ENCODE peak calls at places on chromosomes 12 and 14, in seven cellular contexts. L, G, T, V, R, E and C are unnamed samples.

GRCh38 chr12:44874981-44875416 is 1.1 kb downstream of the NELL2 start:
- DNase-seq in L (peak; percentile 2), G (no peak), T (peak; percentile 23), V (peak; percentile 63), R (no peak), E (no peak), C (no peak)

GRCh38 chr12:131928080-131928764 is 854 bp upstream of the PUS1 start:
- DNase-seq in L (peak; percentile 46), G (peak; percentile 34), T (peak; percentile 10), V (no peak), R (no peak), E (no peak), C (no peak)

GRCh38 chr12:110936367-110937103 is 16.2 kb upstream of the MYL2 start:
- DNase-seq in L (no peak), G (no peak), T (no peak), V (peak; percentile 75), R (no peak), E (no peak), C (no peak)

GRCh38 chr12:93376436-93377251 is 1.1 kb upstream of the NUDT4 start:
- DNase-seq in L (peak; percentile 28), G (peak; percentile 51), T (no peak), V (peak; percentile 53), R (no peak), E (no peak), C (peak; percentile 68)

GRCh38 chr12:26712892-26713291 is 120.1 kb downstream of the ITPR2 start:
- DNase-seq in L (no peak), G (no peak), T (no peak), V (no peak), R (no peak), E (no peak), C (no peak)

GRCh38 chr12:47651368-47652254 is 54.2 kb downstream of the RPAP3 start:
- DNase-seq in L (peak; percentile 75), G (peak; percentile 46), T (peak; percentile 54), V (no peak), R (peak; percentile 59), E (peak; percentile 25), C (peak; percentile 80)

GRCh38 chr12:92739099-92739498 is 36.3 kb downstream of the PLEKHG7 start:
- DNase-seq in L (peak; percentile 33), G (no peak), T (no peak), V (no peak), R (no peak), E (no peak), C (no peak)

GRCh38 chr14:22836301-22837058 is at the start of gene MMP14:
- DNase-seq in L (no peak), G (peak; percentile 79), T (peak; percentile 71), V (peak; percentile 60), R (peak; percentile 69), E (peak; percentile 80), C (peak; percentile 86)

GRCh38 chr12:78457951-78458350 is 406.6 kb upstream of the SYT1 start:
- DNase-seq in L (no peak), G (no peak), T (no peak), V (no peak), R (no peak), E (no peak), C (no peak)

GRCh38 chr14:90624228-90624627 is 192.0 kb downstream of the TTC7B start:
- DNase-seq in L (peak; percentile 32), G (no peak), T (no peak), V (no peak), R (no peak), E (no peak), C (no peak)

GRCh38 chr12:70272510-70272909 is 29.3 kb downstream of the CNOT2 start:
- DNase-seq in L (no peak), G (no peak), T (no peak), V (no peak), R (no peak), E (no peak), C (no peak)

GRCh38 chr12:66176525-66176924 is 6.7 kb upstream of the TMBIM4 start:
- DNase-seq in L (no peak), G (no peak), T (no peak), V (no peak), R (no peak), E (no peak), C (no peak)

GRCh38 chr12:107138990-107139389 is 45.6 kb upstream of the CRY1 start:
- DNase-seq in L (no peak), G (no peak), T (peak; percentile 26), V (no peak), R (no peak), E (no peak), C (no peak)

GRCh38 chr14:74965770-74966153 is 10.4 kb upstream of the PGF start:
- DNase-seq in L (no peak), G (no peak), T (no peak), V (no peak), R (no peak), E (no peak), C (no peak)

GRCh38 chr14:102945346-102946130 is 23.1 kb downstream of the AMN start:
- DNase-seq in L (no peak), G (no peak), T (no peak), V (no peak), R (no peak), E (no peak), C (peak; percentile 64)

GRCh38 chr14:69636051-69636639 is 24.7 kb downstream of the SUSD6 start:
- DNase-seq in L (no peak), G (no peak), T (no peak), V (no peak), R (no peak), E (no peak), C (no peak)

GRCh38 chr14:74402264-74403251 is 23.5 kb downstream of the SYNDIG1L start:
- DNase-seq in L (no peak), G (no peak), T (peak; percentile 47), V (no peak), R (no peak), E (no peak), C (no peak)

GRCh38 chr12:93982847-93983315 is 165.5 kb upstream of the PLXNC1 start:
- DNase-seq in L (peak; percentile 27), G (no peak), T (no peak), V (no peak), R (no peak), E (no peak), C (no peak)

GRCh38 chr12:94970560-94970959 is 32.9 kb downstream of the NDUFA12 start:
- DNase-seq in L (no peak), G (no peak), T (no peak), V (no peak), R (no peak), E (no peak), C (no peak)

GRCh38 chr14:74908861-74909341 is 14.2 kb downstream of the RPS6KL1 start:
- DNase-seq in L (no peak), G (no peak), T (no peak), V (no peak), R (no peak), E (no peak), C (no peak)

GRCh38 chr12:18250313-18250916 is 10.9 kb upstream of the PIK3C2G start:
- DNase-seq in L (peak; percentile 66), G (no peak), T (peak; percentile 26), V (no peak), R (no peak), E (no peak), C (no peak)

GRCh38 chr12:132424118-132424438 is 65.9 kb upstream of the FBRSL1 start:
- DNase-seq in L (no peak), G (no peak), T (no peak), V (no peak), R (no peak), E (no peak), C (no peak)

GRCh38 chr12:75585309-75585708 is 73.9 kb upstream of the KRR1 start:
- DNase-seq in L (peak; percentile 39), G (no peak), T (no peak), V (no peak), R (no peak), E (no peak), C (no peak)

GRCh38 chr14:84129028-84129427 is 1400.9 kb upstream of the FLRT2 start:
- DNase-seq in L (no peak), G (no peak), T (no peak), V (no peak), R (no peak), E (no peak), C (no peak)

DNA sequence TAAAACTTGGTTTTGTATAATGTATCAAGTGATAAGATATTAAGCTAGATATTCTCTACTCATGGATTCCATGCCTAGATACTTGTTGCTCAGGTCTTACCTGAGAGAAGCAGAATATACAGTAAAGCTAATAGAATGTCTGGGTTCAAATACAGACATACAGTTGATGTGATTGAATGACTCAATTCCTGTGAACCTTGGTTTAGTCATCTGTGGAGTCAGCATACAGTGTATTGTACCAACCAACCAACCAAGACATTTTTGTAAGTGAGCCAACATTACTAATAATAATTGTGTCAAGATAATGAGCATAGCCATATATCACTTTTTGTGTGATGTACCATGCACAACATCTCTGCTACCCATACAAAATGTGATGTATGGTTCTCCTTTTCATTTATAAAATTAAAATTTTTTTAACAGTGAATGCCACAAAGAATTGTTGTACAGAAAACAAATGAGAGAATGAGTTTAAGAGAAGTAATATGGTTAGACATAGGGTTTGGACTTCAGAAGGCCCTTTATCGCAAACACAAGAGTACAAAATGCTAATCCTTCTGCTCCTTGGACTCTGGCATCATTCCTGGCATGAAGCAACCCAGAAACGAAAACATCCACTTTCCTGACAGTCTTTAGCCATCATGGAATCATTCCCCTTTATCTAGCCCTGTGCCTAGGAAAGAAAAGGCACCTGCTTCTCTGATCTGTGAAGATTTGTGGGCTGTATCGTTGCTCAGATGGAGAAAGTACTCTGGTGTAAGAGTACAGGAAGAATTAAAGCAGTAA is 977.2 kb upstream of the USP15 start:
- DNase-seq in L (no peak), G (no peak), T (no peak), V (no peak), R (no peak), E (no peak), C (no peak)
- H3K27ac ChIP-seq in L (no peak overlapping the region), G (no peak overlapping the region), T (no peak overlapping the region), V (no peak overlapping the region), R (no peak overlapping the region), E (no peak overlapping the region), C (no peak overlapping the region)

GRCh38 chr12:57844725-57845477 is 1.6 kb downstream of the CTDSP2 start:
- DNase-seq in L (peak; percentile 82), G (peak; percentile 65), T (peak; percentile 60), V (no peak), R (peak; percentile 58), E (peak; percentile 73), C (peak; percentile 87)
- TF ChIP-seq EP300 in L (no peak), G (no peak), T (no peak), V (no peak), R (no peak), E (no peak), C (no peak)

GRCh38 chr12:6182279-6182898 is 17.8 kb upstream of the CD9 start:
- DNase-seq in L (no peak), G (peak; percentile 64), T (peak; percentile 87), V (no peak), R (peak; percentile 59), E (peak; percentile 35), C (peak; percentile 70)
- H3K4me1 ChIP-seq in L (peaks cover 19% of the 10 kb centered on the region), G (peaks cover 33% of the 10 kb centered on the region), T (peaks cover 10% of the 10 kb centered on the region), V (no peaks in the 10 kb centered on the region), R (peaks cover 26% of the 10 kb centered on the region), E (peaks cover 26% of the 10 kb centered on the region), C (peaks cover 47% of the 10 kb centered on the region)

DNA sequence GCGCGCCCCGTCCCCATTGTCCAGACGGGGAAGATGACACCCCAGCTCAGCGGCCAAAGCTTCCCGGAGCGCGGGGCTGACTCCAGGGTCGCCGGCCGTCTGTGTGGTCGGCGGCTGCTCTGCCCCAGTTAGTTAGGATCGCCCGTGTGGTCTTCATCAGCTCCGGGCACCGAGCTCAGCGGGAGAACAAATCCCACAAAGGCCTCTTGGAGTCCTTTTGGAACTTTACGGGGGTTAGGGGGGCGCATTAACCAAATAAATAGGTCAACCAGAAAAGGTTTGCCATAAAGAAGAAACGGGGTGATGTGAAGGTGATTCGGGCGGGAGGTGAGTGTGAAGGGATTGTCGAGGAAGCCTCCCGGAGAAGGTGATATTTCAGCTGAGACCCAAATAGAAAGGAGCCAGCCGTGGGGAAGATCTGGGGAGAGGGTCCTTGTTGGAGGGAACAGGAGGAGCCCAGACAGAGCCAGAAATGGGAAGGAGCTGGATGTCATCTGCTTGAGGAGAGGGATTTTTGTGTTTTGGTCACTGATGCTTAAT is 697 bp downstream of the ATP6V0A2 start:
- DNase-seq in L (peak; percentile 7), G (no peak), T (no peak), V (no peak), R (no peak), E (no peak), C (no peak)
- H3K27ac ChIP-seq in L (peak overlapping the region; percentile 94), G (peak overlapping the region; percentile 85), T (no peak overlapping the region), V (peak overlapping the region; percentile 74), R (peak overlapping the region; percentile 85), E (no peak overlapping the region), C (peak overlapping the region; percentile 64)